ENCODE peak calls at places on chromosomes 3 and 15, in four cellular contexts. T is B cell, X is kidney glomerular epithelial cell, E is epithelial cell of esophagus. B is an unnamed sample.
A peak's percentile ranks its signal among the peaks of the same experiment; 100 is the strongest.

GRCh38 chr3:190883973-190884832 is 21.7 kb upstream of the GMNC start:
- DNase-seq in T (no peak), X (peak; percentile 69), E (peak; percentile 67), B (peak; percentile 68)

GRCh38 chr3:130658666-130659065 is 88.0 kb downstream of the PIK3R4 start:
- DNase-seq in T (no peak), X (peak; percentile 40), E (no peak), B (no peak)

GRCh38 chr3:30743641-30744317 is 137.4 kb downstream of the TGFBR2 start:
- DNase-seq in T (no peak), X (no peak), E (no peak), B (no peak)

GRCh38 chr15:75727851-75728715 is 15.4 kb upstream of the CSPG4 start:
- DNase-seq in T (peak; percentile 63), X (peak; percentile 26), E (peak; percentile 67), B (peak; percentile 21)

GRCh38 chr3:193190387-193190786 is 50.6 kb upstream of the PLAAT1 start:
- DNase-seq in T (no peak), X (no peak), E (peak; percentile 64), B (peak; percentile 24)

GRCh38 chr15:64947211-64947610 is 35.5 kb downstream of the ANKDD1A start:
- DNase-seq in T (no peak), X (no peak), E (no peak), B (no peak)

GRCh38 chr3:129417354-129417753 is 11.1 kb downstream of the EFCAB12 start:
- DNase-seq in T (no peak), X (no peak), E (no peak), B (no peak)

GRCh38 chr3:159732172-159733111 is 256.2 kb upstream of the IL12A start:
- DNase-seq in T (no peak), X (peak; percentile 71), E (peak; percentile 64), B (peak; percentile 8)

GRCh38 chr15:75736256-75736655 is 23.6 kb upstream of the CSPG4 start:
- DNase-seq in T (no peak), X (no peak), E (no peak), B (no peak)

GRCh38 chr3:97838393-97838792 is 16.6 kb downstream of the CRYBG3 start:
- DNase-seq in T (no peak), X (no peak), E (peak; percentile 18), B (no peak)

GRCh38 chr3:127420825-127421224 is 133.0 kb upstream of the PRR20G start:
- DNase-seq in T (no peak), X (no peak), E (no peak), B (no peak)

GRCh38 chr3:28575748-28576589 is 227.3 kb upstream of the AZI2 start:
- DNase-seq in T (no peak), X (no peak), E (peak; percentile 14), B (peak; percentile 75)

GRCh38 chr15:77033729-77034619 is 36.9 kb downstream of the TSPAN3 start:
- DNase-seq in T (peak; percentile 15), X (no peak), E (no peak), B (no peak)

GRCh38 chr3:172249039-172249438 is 199.2 kb downstream of the GHSR start:
- DNase-seq in T (no peak), X (no peak), E (peak; percentile 69), B (no peak)

GRCh38 chr3:189363856-189364255 is 192.1 kb downstream of the TPRG1 start:
- DNase-seq in T (no peak), X (no peak), E (no peak), B (no peak)

GRCh38 chr3:149586871-149587270 is 71.0 kb downstream of the WWTR1 start:
- DNase-seq in T (no peak), X (peak; percentile 88), E (peak; percentile 83), B (no peak)

GRCh38 chr15:49235446-49236207 is 65.6 kb downstream of the GALK2 start:
- DNase-seq in T (peak; percentile 51), X (peak; percentile 56), E (peak; percentile 68), B (peak; percentile 37)

GRCh38 chr3:27559835-27560234 is 75.7 kb upstream of the SLC4A7 start:
- DNase-seq in T (no peak), X (no peak), E (peak; percentile 71), B (no peak)

GRCh38 chr3:47128110-47128509 is 35.8 kb downstream of the SETD2 start:
- DNase-seq in T (no peak), X (no peak), E (peak; percentile 36), B (no peak)

GRCh38 chr3:197006860-197007259 is 22.8 kb downstream of the MELTF start:
- DNase-seq in T (no peak), X (no peak), E (no peak), B (no peak)

GRCh38 chr15:79970921-79971434 is at the start of gene BCL2A1:
- DNase-seq in T (peak; percentile 74), X (peak; percentile 74), E (peak; percentile 98), B (no peak)